ENCODE peak calls at places on chromosomes 11 and 22, in six cellular contexts. W, L, D, N, E and B are unnamed samples.

GRCh38 chr11:75571625-75572024 is 9.6 kb downstream of the SERPINH1 start:
- DNase-seq in W (no peak), L (no peak), D (no peak), N (no peak), E (no peak), B (no peak)

GRCh38 chr11:85180528-85180927 is 446.6 kb downstream of the DLG2 start:
- DNase-seq in W (no peak), L (no peak), D (no peak), N (no peak), E (no peak), B (no peak)

GRCh38 chr11:64827451-64827839 is 17.0 kb downstream of the CDC42BPG start:
- DNase-seq in W (no peak), L (no peak), D (no peak), N (no peak), E (no peak), B (no peak)

GRCh38 chr11:73991471-73992006 is 8.9 kb upstream of the UCP2 start:
- DNase-seq in W (no peak), L (no peak), D (no peak), N (no peak), E (no peak), B (no peak)

GRCh38 chr11:118318112-118319030 is 13.8 kb downstream of the CD3E start:
- DNase-seq in W (no peak), L (no peak), D (no peak), N (no peak), E (no peak), B (no peak)

GRCh38 chr11:61610905-61611304 is 30.0 kb upstream of the SYT7 start:
- DNase-seq in W (no peak), L (no peak), D (no peak), N (no peak), E (no peak), B (no peak)

GRCh38 chr11:17986711-17987220 is 26.1 kb downstream of the SERGEF start:
- DNase-seq in W (no peak), L (no peak), D (no peak), N (no peak), E (no peak), B (peak)

GRCh38 chr11:73577496-73577917 is 20.4 kb downstream of the FAM168A start:
- DNase-seq in W (no peak), L (no peak), D (peak), N (peak), E (peak), B (no peak)

GRCh38 chr11:62130498-62131464 is 7.0 kb downstream of the INCENP start:
- DNase-seq in W (no peak), L (no peak), D (no peak), N (no peak), E (no peak), B (no peak)

GRCh38 chr22:31036671-31037550 is 44.2 kb upstream of the SMTN start:
- DNase-seq in W (no peak), L (peak), D (no peak), N (peak), E (peak), B (no peak)

GRCh38 chr11:86218125-86219081 is 26.1 kb upstream of the EED start:
- DNase-seq in W (peak), L (peak), D (peak), N (peak), E (peak), B (peak)

GRCh38 chr11:44338721-44339529 is 29.0 kb upstream of the ALX4 start:
- DNase-seq in W (no peak), L (no peak), D (no peak), N (no peak), E (no peak), B (no peak)

GRCh38 chr11:65790902-65791650 is 4.2 kb downstream of the OVOL1 start:
- DNase-seq in W (no peak), L (no peak), D (no peak), N (no peak), E (no peak), B (no peak)

GRCh38 chr11:59053387-59053786 is 32.7 kb upstream of the GLYATL1B start:
- DNase-seq in W (peak), L (peak), D (peak), N (peak), E (peak), B (peak)

GRCh38 chr11:80194625-80195024 is 753.8 kb upstream of the TENM4 start:
- DNase-seq in W (no peak), L (no peak), D (no peak), N (no peak), E (no peak), B (no peak)

GRCh38 chr11:93481279-93481678 is 61.9 kb downstream of the SMCO4 start:
- DNase-seq in W (no peak), L (peak), D (no peak), N (no peak), E (no peak), B (no peak)

GRCh38 chr22:49638788-49639187 is 188.9 kb downstream of the BRD1 start:
- DNase-seq in W (no peak), L (peak), D (peak), N (no peak), E (peak), B (no peak)

GRCh38 chr11:120259988-120260565 is 20.1 kb downstream of the POU2F3 start:
- DNase-seq in W (no peak), L (no peak), D (no peak), N (no peak), E (no peak), B (no peak)

GRCh38 chr22:45090364-45090960 is 73.3 kb upstream of the NUP50 start:
- DNase-seq in W (peak), L (peak), D (peak), N (peak), E (peak), B (no peak)

GRCh38 chr22:30444632-30445437 is 19.3 kb downstream of the MTFP1 start:
- DNase-seq in W (peak), L (peak), D (peak), N (peak), E (peak), B (peak)

GRCh38 chr11:134313821-134314607 is 17.8 kb upstream of the GLB1L2 start:
- DNase-seq in W (no peak), L (no peak), D (no peak), N (no peak), E (no peak), B (no peak)

DNA sequence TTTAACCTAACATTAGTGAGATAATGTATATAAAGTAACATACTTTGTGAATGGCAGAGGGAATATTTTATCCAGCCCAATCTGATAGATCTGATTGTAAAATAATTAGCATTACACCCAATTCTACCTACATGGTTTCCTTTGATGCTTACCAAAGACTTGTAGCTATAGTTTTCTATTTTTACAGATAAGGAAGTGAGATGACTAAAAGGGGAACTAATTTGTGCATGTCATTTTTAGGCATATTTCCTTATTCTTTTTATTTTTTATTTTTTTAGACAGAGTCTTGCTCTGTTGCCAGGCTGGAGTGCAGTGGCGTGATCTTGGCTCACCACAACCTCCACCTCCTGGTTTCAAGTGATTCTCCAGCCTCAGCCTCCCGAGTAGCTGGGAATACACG is 793.7 kb upstream of the LRRC4C start:
- DNase-seq in W (no peak), L (no peak), D (no peak), N (no peak), E (no peak), B (no peak)
- TF ChIP-seq CTCF in W (no peak), L (no peak), D (no peak), N (no peak), E (no peak), B (no peak)

GRCh38 chr11:67605231-67606011 is 1.3 kb upstream of the NDUFV1 start:
- DNase-seq in W (no peak), L (no peak), D (no peak), N (no peak), E (no peak), B (no peak)

GRCh38 chr11:67607507-67607906 is 771 bp downstream of the NDUFV1 start:
- DNase-seq in W (no peak), L (no peak), D (no peak), N (no peak), E (no peak), B (no peak)

GRCh38 chr11:67608486-67608885 is 1.8 kb downstream of the NDUFV1 start:
- DNase-seq in W (no peak), L (no peak), D (no peak), N (no peak), E (no peak), B (no peak)

GRCh38 chr11:67606150-67606476 is 623 bp upstream of the NDUFV1 start:
- DNase-seq in W (no peak), L (no peak), D (no peak), N (peak), E (peak), B (peak)

DNA sequence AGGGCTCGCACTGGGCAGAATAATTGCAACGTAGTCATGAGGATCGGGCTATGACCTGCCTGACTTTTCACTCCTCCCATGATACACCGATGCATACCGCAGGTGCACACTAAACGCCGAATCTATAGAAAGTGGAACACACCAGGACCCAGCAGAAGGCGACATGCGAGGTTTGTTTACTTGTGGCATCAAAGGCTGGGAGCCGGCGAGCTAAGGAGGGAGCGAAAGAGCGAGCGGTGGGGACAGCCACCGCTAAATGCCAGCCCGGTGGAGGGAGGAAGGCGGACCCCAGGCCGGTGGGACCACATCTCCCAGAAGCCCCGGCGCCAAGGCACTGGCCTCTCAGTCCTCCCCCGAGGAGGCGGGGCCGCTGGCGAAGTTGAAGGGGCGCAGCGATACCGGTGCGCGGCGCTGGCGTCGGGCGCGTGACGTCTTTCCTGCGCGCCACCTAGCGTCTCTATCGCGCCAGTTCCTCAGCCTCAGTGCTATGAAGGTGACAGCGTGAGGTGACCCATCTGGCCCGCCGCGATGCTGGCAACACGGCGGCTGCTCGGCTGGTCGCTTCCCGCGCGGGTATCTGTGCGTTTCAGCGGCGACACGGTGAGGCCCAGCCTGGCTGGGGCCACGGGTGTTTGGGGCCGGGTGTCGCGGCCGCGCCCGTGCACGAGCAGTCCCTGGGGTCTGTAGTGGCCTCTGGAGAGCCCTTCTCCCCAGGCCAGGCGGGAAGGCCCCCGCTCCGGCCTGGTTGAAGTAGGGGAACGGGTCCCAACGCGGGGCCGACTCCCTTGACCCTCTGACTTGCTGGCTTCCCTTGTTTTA is at the start of gene NDUFV1:
- DNase-seq in W (peak), L (peak), D (peak), N (peak), E (peak), B (peak)
- TF ChIP-seq CTCF in W (peak), L (peak), D (peak), N (peak), E (peak), B (peak)

DNA sequence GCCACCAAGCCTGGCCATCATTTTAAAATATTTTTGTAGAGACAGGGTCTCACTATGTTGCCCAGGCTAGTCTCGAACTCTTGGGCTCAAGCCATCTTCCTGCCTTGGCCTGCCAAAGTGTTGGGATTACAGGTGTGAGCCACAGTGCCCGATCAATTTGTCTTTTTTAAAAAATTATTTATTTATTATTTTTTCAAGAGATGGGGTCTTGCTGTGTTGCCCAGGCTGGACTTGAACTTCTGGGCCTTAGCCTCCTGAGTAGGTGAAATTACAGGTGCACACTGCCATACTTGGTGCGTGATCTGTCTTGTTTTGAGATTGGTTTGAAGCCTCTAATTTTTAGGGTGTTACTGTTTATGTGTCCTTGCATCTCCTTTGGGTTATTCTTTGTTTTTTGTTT is 10.2 kb downstream of the CABIN1 start:
- DNase-seq in W (no peak), L (no peak), D (no peak), N (no peak), E (no peak), B (no peak)
- TF ChIP-seq CTCF in W (no peak), L (no peak), D (no peak), N (no peak), E (no peak), B (no peak)

DNA sequence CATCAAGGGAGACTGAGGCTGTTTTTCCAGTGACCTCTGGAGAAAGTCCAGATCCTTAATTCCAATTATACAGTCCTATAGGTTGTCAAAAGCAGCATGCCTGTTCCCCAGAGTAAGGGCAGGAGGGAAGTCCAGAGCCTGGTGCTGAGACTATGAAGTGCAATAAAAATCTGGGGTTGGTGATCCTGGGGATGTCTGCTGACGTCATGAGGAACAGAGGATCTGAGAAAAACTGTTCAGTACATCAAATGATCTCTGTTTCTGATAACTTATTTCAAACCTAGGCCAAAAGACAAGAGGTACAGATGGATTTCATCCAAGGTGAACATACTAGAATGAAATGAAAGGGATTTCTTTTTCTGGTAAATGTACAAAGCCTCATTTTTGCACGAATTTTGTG is 12.1 kb downstream of the OR5W2 start:
- DNase-seq in W (no peak), L (no peak), D (no peak), N (no peak), E (no peak), B (no peak)
- TF ChIP-seq CTCF in W (no peak), L (no peak), D (no peak), N (no peak), E (no peak), B (no peak)

GRCh38 chr11:10674440-10674855 is 19.1 kb downstream of the IRAG1 start:
- DNase-seq in W (no peak), L (no peak), D (no peak), N (no peak), E (peak), B (no peak)
- TF ChIP-seq CTCF in W (no peak), L (no peak), D (no peak), N (no peak), E (no peak), B (no peak)

GRCh38 chr11:396511-396947 is 2.5 kb downstream of the PKP3 start:
- DNase-seq in W (no peak), L (no peak), D (no peak), N (peak), E (peak), B (peak)
- TF ChIP-seq CTCF in W (no peak), L (peak), D (peak), N (peak), E (peak), B (peak)